ENCODE peak calls at places on chromosomes 3 and 15, in four cellular contexts. F, L, T and A are unnamed samples.

GRCh38 chr3:77577264-77577663 is 537.4 kb downstream of the ROBO2 start:
- DNase-seq in T (no peak), L (no peak), F (no peak), A (no peak)

GRCh38 chr3:16838561-16838960 is 46.2 kb upstream of the PLCL2 start:
- DNase-seq in L (no peak), F (no peak), T (no peak), A (no peak)

GRCh38 chr15:80951941-80952340 is 37.7 kb downstream of the MESD start:
- DNase-seq in L (no peak), F (no peak), T (no peak), A (no peak)

GRCh38 chr15:66730168-66731014 is 28.4 kb downstream of the SMAD6 start:
- DNase-seq in T (peak), L (no peak), F (no peak), A (peak)

GRCh38 chr15:80588801-80589200 is 106.3 kb upstream of the ABHD17C start:
- DNase-seq in F (no peak), L (no peak), T (peak), A (peak)

GRCh38 chr15:34275154-34275553 is 50.3 kb downstream of the EMC4 start:
- DNase-seq in T (peak), L (no peak), F (no peak), A (no peak)

GRCh38 chr3:48594431-48595049 is 589 bp downstream of the COL7A1 start:
- DNase-seq in F (no peak), T (peak), L (peak), A (no peak)

GRCh38 chr15:98609144-98609852 is 39.0 kb upstream of the IGF1R start:
- DNase-seq in T (peak), F (no peak), L (no peak), A (peak)

GRCh38 chr3:181756645-181757044 is 44.9 kb downstream of the SOX2 start:
- DNase-seq in L (peak), F (no peak), T (no peak), A (no peak)

GRCh38 chr3:172138792-172139507 is 99.6 kb downstream of the FNDC3B start:
- DNase-seq in L (no peak), T (peak), F (peak), A (peak)

GRCh38 chr3:43620953-43621405 is 832 bp downstream of the ANO10 start:
- DNase-seq in F (no peak), T (peak), L (no peak), A (peak)

GRCh38 chr3:157865449-157865862 is 240.8 kb downstream of the SHOX2 start:
- DNase-seq in T (peak), L (peak), F (peak), A (peak)

GRCh38 chr3:117893638-117894037 is 1141.0 kb downstream of the IGSF11 start:
- DNase-seq in L (no peak), F (no peak), T (no peak), A (no peak)

GRCh38 chr3:173745952-173746682 is 348.6 kb downstream of the NLGN1 start:
- DNase-seq in L (no peak), T (peak), F (no peak), A (peak)

GRCh38 chr15:64224508-64224907 is 61.7 kb upstream of the PPIB start:
- DNase-seq in L (no peak), F (no peak), T (no peak), A (peak)

GRCh38 chr3:54547846-54548245 is 380.0 kb downstream of the LRTM1 start:
- DNase-seq in T (no peak), L (no peak), F (no peak), A (no peak)

GRCh38 chr3:13574798-13575451 is 26.0 kb downstream of the FBLN2 start:
- DNase-seq in T (peak), F (peak), L (peak), A (no peak)

GRCh38 chr15:66738595-66738994 is 36.6 kb downstream of the SMAD6 start:
- DNase-seq in F (no peak), T (no peak), L (no peak), A (no peak)

GRCh38 chr3:129003578-129004112 is 2.5 kb downstream of the EFCC1 start:
- DNase-seq in L (no peak), T (no peak), F (peak), A (no peak)

GRCh38 chr15:94282269-94283250 is 51.2 kb downstream of the MCTP2 start:
- DNase-seq in F (no peak), L (no peak), T (no peak), A (no peak)

GRCh38 chr3:23421811-23422510 is 218.8 kb downstream of the UBE2E2 start:
- DNase-seq in F (no peak), T (no peak), L (no peak), A (peak)

GRCh38 chr15:22251422-22251821 is 171.1 kb downstream of the OR4M2 start:
- DNase-seq in L (no peak), F (no peak), T (no peak), A (no peak)

GRCh38 chr15:27685638-27686037 is 413.5 kb downstream of the OCA2 start:
- DNase-seq in L (no peak), F (no peak), T (no peak), A (no peak)

GRCh38 chr15:73686781-73687256 is 2.6 kb downstream of the CD276 start:
- DNase-seq in L (no peak), T (peak), F (no peak), A (peak)

GRCh38 chr3:127059032-127059560 is 76.2 kb downstream of the PLXNA1 start:
- DNase-seq in T (no peak), F (no peak), L (no peak), A (no peak)

GRCh38 chr3:188881954-188882641 is 289.7 kb upstream of the TPRG1 start:
- DNase-seq in L (no peak), T (peak), F (no peak), A (peak)

GRCh38 chr3:107268461-107268860 is 108.8 kb upstream of the CCDC54 start:
- DNase-seq in T (no peak), F (no peak), L (no peak), A (no peak)

GRCh38 chr15:89556413-89557262 is 18.6 kb upstream of the TICRR start:
- DNase-seq in T (peak), F (peak), L (peak), A (peak)

GRCh38 chr15:88834211-88834812 is 31.1 kb downstream of the ACAN start:
- DNase-seq in L (peak), F (peak), T (peak), A (peak)

GRCh38 chr3:133049491-133049890 is 11.3 kb downstream of the TMEM108 start:
- DNase-seq in L (no peak), F (no peak), T (no peak), A (no peak)

GRCh38 chr3:31106204-31106603 is 211.7 kb upstream of the GADL1 start:
- DNase-seq in F (no peak), L (no peak), T (peak), A (peak)

GRCh38 chr3:107861422-107861821 is 229.4 kb downstream of the CD47 start:
- DNase-seq in L (no peak), F (no peak), T (no peak), A (no peak)

GRCh38 chr3:46356909-46357308 is 3.0 kb downstream of the CCR2 start:
- DNase-seq in F (no peak), L (no peak), T (no peak), A (no peak)

GRCh38 chr3:109923431-109923830 is 586.1 kb upstream of the DPPA4 start:
- DNase-seq in F (no peak), L (no peak), T (no peak), A (no peak)

GRCh38 chr15:88399021-88399685 is 68.0 kb downstream of the MRPL46 start:
- DNase-seq in T (no peak), L (no peak), F (no peak), A (no peak)

GRCh38 chr3:72847282-72847681 is 963 bp downstream of the SHQ1 start:
- DNase-seq in L (no peak), T (peak), F (no peak), A (peak)

GRCh38 chr3:177554900-177555759 is 357.8 kb upstream of the TBL1XR1 start:
- DNase-seq in T (peak), F (no peak), L (no peak), A (no peak)

GRCh38 chr15:42080585-42081462 is 13.5 kb downstream of the PLA2G4D start:
- DNase-seq in F (peak), L (no peak), T (no peak), A (no peak)

GRCh38 chr15:31274496-31275330 is 51.9 kb upstream of the KLF13 start:
- DNase-seq in L (no peak), F (peak), T (no peak), A (no peak)